ENCODE peak calls at places on chromosome 12, in five cellular contexts. W, O, H, F and U are unnamed samples. For H3K9me3 and H3K4me1, the result is how much of the 10 kb centered on the place peaks cover.

GRCh38 chr12:120759591-120760348 is 34.1 kb downstream of the ACADS start:
- DNase-seq in W (no peak), F (no peak), O (peak), H (no peak), U (no peak)

GRCh38 chr12:122646568-122647220 is 56.5 kb downstream of the HCAR2 start:
- DNase-seq in O (no peak), W (peak), H (no peak), F (peak), U (no peak)

GRCh38 chr12:96239711-96240234 is 45.6 kb downstream of the ELK3 start:
- DNase-seq in W (peak), F (no peak), O (no peak), H (no peak), U (no peak)

GRCh38 chr12:123105427-123105826 is 45.5 kb downstream of the PITPNM2 start:
- DNase-seq in F (no peak), H (no peak), W (no peak), O (no peak), U (no peak)

GRCh38 chr12:124761876-124762275 is 101.8 kb downstream of the SCARB1 start:
- DNase-seq in W (no peak), O (no peak), F (no peak), H (no peak), U (no peak)

GRCh38 chr12:11705010-11705409 is 55.5 kb downstream of the ETV6 start:
- DNase-seq in O (no peak), F (no peak), W (peak), H (peak), U (no peak)

GRCh38 chr12:121536929-121537813 is 43.7 kb downstream of the KDM2B start:
- DNase-seq in H (peak), O (peak), F (peak), W (peak), U (peak)

GRCh38 chr12:95141305-95141704 is 67.9 kb upstream of the NR2C1 start:
- DNase-seq in W (no peak), O (no peak), H (no peak), F (no peak), U (no peak)

GRCh38 chr12:18752947-18753346 is 15.0 kb downstream of the CAPZA3 start:
- DNase-seq in F (no peak), H (no peak), O (no peak), W (no peak), U (no peak)

GRCh38 chr12:132308311-132309161 is 20.9 kb downstream of the GALNT9 start:
- DNase-seq in H (no peak), W (no peak), O (peak), F (no peak), U (no peak)

GRCh38 chr12:59010948-59011347 is 90.6 kb upstream of the LRIG3 start:
- DNase-seq in O (no peak), F (no peak), W (no peak), H (no peak), U (no peak)

GRCh38 chr12:126051611-126052107 is 986.4 kb downstream of the AACS start:
- DNase-seq in W (no peak), O (no peak), H (no peak), F (no peak), U (no peak)

GRCh38 chr12:60437297-60437696 is 841.5 kb downstream of the SLC16A7 start:
- DNase-seq in O (no peak), F (no peak), W (no peak), H (no peak), U (no peak)

GRCh38 chr12:49643961-49644619 is 20.7 kb downstream of the PRPF40B start:
- DNase-seq in W (peak), H (no peak), F (no peak), O (peak), U (no peak)

GRCh38 chr12:47032644-47033043 is 46.8 kb upstream of the PCED1B start:
- DNase-seq in H (no peak), O (no peak), F (peak), W (peak), U (no peak)

GRCh38 chr12:12804432-12804886 is 8.7 kb upstream of the DDX47 start:
- DNase-seq in O (no peak), H (peak), W (no peak), F (no peak), U (no peak)

GRCh38 chr12:62730649-62731377 is 204.1 kb downstream of the PPM1H start:
- DNase-seq in W (no peak), O (no peak), H (peak), F (no peak), U (no peak)

GRCh38 chr12:20368653-20369163 is 371 bp downstream of the PDE3A start:
- DNase-seq in O (peak), H (peak), W (no peak), F (no peak), U (peak)

GRCh38 chr12:96810057-96810456 is 97.0 kb upstream of the NEDD1 start:
- DNase-seq in H (no peak), O (no peak), W (no peak), F (no peak), U (no peak)

GRCh38 chr12:87784350-87784749 is 244.9 kb downstream of the C12orf50 start:
- DNase-seq in F (no peak), H (no peak), W (no peak), O (peak), U (no peak)

GRCh38 chr12:53626702-53627169 is 554 bp upstream of the ATF7 start:
- DNase-seq in F (peak), W (no peak), O (no peak), H (no peak), U (no peak)

GRCh38 chr12:104638218-104638617 is 181.5 kb downstream of the CHST11 start:
- DNase-seq in H (no peak), O (no peak), F (no peak), W (no peak), U (no peak)

GRCh38 chr12:119491814-119492213 is 101.8 kb upstream of the TMEM233 start:
- DNase-seq in W (no peak), H (no peak), F (no peak), O (no peak), U (no peak)

GRCh38 chr12:48671231-48671856 is 10.7 kb downstream of the KANSL2 start:
- DNase-seq in F (no peak), O (no peak), H (no peak), W (no peak), U (no peak)

GRCh38 chr12:119710374-119710773 is 42.4 kb downstream of the PRKAB1 start:
- DNase-seq in O (peak), F (no peak), W (no peak), H (no peak), U (no peak)

GRCh38 chr12:121762269-121762668 is 31.2 kb downstream of the RHOF start:
- DNase-seq in W (no peak), F (no peak), O (peak), H (no peak), U (no peak)

GRCh38 chr12:57240926-57241555 is 9.9 kb downstream of the STAC3 start:
- DNase-seq in H (no peak), W (no peak), F (peak), O (no peak), U (no peak)

DNA sequence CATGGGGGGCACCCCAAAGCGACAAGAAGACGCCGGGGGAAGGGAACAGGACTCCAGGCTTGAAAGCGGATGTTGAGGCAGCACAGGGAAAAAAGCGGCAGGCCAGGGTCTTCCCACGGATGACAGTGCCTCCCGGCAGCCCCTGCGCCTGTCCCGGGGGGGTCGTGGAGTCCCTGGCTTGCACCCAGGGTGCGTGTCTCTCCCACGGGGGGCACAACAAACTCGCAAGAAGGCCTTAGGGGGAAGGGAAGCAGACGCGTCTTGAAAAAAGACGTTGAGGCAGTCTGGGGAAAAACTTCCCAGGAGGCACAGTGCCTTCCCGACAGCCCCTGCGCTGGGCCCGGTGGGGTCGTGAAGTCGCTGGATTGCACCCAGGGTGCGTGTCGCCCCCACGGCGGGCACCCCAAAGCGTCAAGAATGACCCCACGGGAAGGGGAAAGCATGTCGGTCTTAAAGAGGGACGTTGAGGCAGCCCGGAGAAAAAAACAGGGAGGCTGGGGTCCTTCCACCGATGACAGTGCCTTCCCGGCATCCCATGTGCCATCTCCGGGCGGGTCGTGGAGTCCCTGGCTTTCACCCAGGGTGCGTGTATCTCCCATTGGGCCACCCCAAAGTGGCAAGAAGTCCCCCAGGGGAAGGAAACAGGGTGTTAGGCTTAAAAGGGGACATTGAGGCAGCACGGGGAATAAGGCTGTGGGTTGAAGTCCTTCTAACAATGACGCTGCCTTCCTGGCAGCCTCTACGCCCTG is 159.9 kb upstream of the ALG10B start:
- DNase-seq in H (no peak), F (no peak), W (no peak), O (no peak), U (no peak)
- H3K9me3 ChIP-seq in H (under half), F (under half), W (under half), O (under half), U (under half)

GRCh38 chr12:51430196-51430895 is 5.7 kb downstream of the SLC4A8 start:
- DNase-seq in F (peak), W (peak), O (no peak), H (no peak), U (no peak)
- H3K4me1 ChIP-seq in F (under half), W (under half), O (under half), H (under half), U (under half)

GRCh38 chr12:34393821-34394150 is 371.5 kb downstream of the ALG10 start:
- DNase-seq in W (no peak), F (no peak), H (no peak), O (peak), U (peak)
- H3K9me3 ChIP-seq in W (under half), F (under half), H (under half), O (under half), U (under half)

GRCh38 chr12:6068226-6068625 is 56.2 kb downstream of the VWF start:
- DNase-seq in O (no peak), W (no peak), F (no peak), H (no peak), U (no peak)
- H3K4me1 ChIP-seq in O (under half), W (under half), F (under half), H (under half), U (under half)

GRCh38 chr12:106945261-106945851 is 10.4 kb upstream of the TMEM263 start:
- DNase-seq in O (no peak), F (peak), W (no peak), H (no peak), U (no peak)
- H3K9me3 ChIP-seq in O (under half), F (under half), W (under half), H (under half), U (under half)